ENCODE peak calls at places on chromosomes 2 and 18, in six cellular contexts. P, R, J, O, I and Y are unnamed samples.

GRCh38 chr2:15796543-15796942 is 143.8 kb upstream of the MYCN start:
- DNase-seq in I (no peak), R (no peak), P (no peak), O (no peak), J (no peak), Y (no peak)

GRCh38 chr2:70711191-70711590 is 56.8 kb downstream of the ADD2 start:
- DNase-seq in R (no peak), P (no peak), O (no peak), I (no peak), J (no peak), Y (no peak)

GRCh38 chr2:31980674-31981356 is 30.0 kb downstream of the MEMO1 start:
- DNase-seq in I (no peak), R (peak), J (no peak), P (no peak), O (no peak), Y (no peak)

GRCh38 chr2:233982421-233983121 is 65.4 kb downstream of the TRPM8 start:
- DNase-seq in I (no peak), R (no peak), O (no peak), P (peak), J (no peak), Y (no peak)

GRCh38 chr2:70123051-70123828 is 36.0 kb downstream of the PCBP1 start:
- DNase-seq in R (no peak), J (no peak), I (no peak), P (no peak), O (no peak), Y (no peak)

GRCh38 chr2:68404164-68404563 is 39.1 kb downstream of the PLEK start:
- DNase-seq in P (no peak), R (no peak), O (no peak), I (no peak), J (no peak), Y (no peak)

GRCh38 chr2:194545978-194546377 is 1111.0 kb upstream of the SLC39A10 start:
- DNase-seq in P (no peak), O (no peak), R (no peak), J (peak), I (no peak), Y (no peak)

GRCh38 chr2:74345272-74345943 is 2.2 kb upstream of the SLC4A5 start:
- DNase-seq in O (no peak), I (no peak), P (no peak), R (no peak), J (no peak), Y (no peak)

GRCh38 chr2:60550151-60550983 is 3.1 kb downstream of the BCL11A start:
- DNase-seq in J (peak), O (peak), R (no peak), P (peak), I (no peak), Y (no peak)

GRCh38 chr18:50812834-50813233 is 7.0 kb downstream of the MRO start:
- DNase-seq in O (no peak), J (no peak), P (no peak), R (no peak), I (no peak), Y (no peak)

GRCh38 chr2:210445116-210445707 is 31.3 kb downstream of the LANCL1 start:
- DNase-seq in I (no peak), J (peak), R (no peak), P (no peak), O (no peak), Y (no peak)

GRCh38 chr2:148982282-148982681 is 56.2 kb upstream of the LYPD6B start:
- DNase-seq in P (no peak), I (no peak), J (peak), R (no peak), O (no peak), Y (no peak)

GRCh38 chr2:101638817-101639605 is 58.5 kb upstream of the MAP4K4 start:
- DNase-seq in I (no peak), R (no peak), O (no peak), J (no peak), P (no peak), Y (no peak)

GRCh38 chr18:55452123-55452611 is 135.8 kb downstream of the TCF4 start:
- DNase-seq in P (no peak), O (no peak), J (peak), R (no peak), I (no peak), Y (no peak)

GRCh38 chr2:10283106-10284062 is 19.3 kb upstream of the HPCAL1 start:
- DNase-seq in P (peak), I (no peak), O (no peak), J (no peak), R (no peak), Y (no peak)

GRCh38 chr2:165305391-165306096 is 66.3 kb downstream of the SCN2A start:
- DNase-seq in O (no peak), I (no peak), R (no peak), J (no peak), P (no peak), Y (no peak)

GRCh38 chr2:174008720-174009119 is 43.5 kb upstream of the SP3 start:
- DNase-seq in P (no peak), J (no peak), I (no peak), O (no peak), R (no peak), Y (no peak)

GRCh38 chr18:9823805-9824473 is 61.8 kb upstream of the TXNDC2 start:
- DNase-seq in I (no peak), J (no peak), R (no peak), O (no peak), P (no peak), Y (no peak)

GRCh38 chr2:201707753-201708152 is 9.3 kb upstream of the MPP4 start:
- DNase-seq in J (no peak), O (no peak), I (no peak), P (no peak), R (no peak), Y (no peak)

GRCh38 chr18:63000839-63001238 is 285.5 kb downstream of the PHLPP1 start:
- DNase-seq in J (no peak), O (no peak), R (no peak), P (no peak), I (no peak), Y (no peak)

GRCh38 chr2:8234253-8234652 is 447.6 kb upstream of the ID2 start:
- DNase-seq in J (no peak), P (no peak), I (no peak), R (no peak), O (no peak), Y (no peak)

GRCh38 chr2:214989187-214989586 is 149.2 kb downstream of the ABCA12 start:
- DNase-seq in J (no peak), R (no peak), I (no peak), O (no peak), P (no peak), Y (no peak)

GRCh38 chr18:9627642-9628041 is 13.3 kb upstream of the PPP4R1 start:
- DNase-seq in J (no peak), I (no peak), R (no peak), P (no peak), O (no peak), Y (no peak)

GRCh38 chr2:239928457-239929350 is 96.4 kb downstream of the NDUFA10 start:
- DNase-seq in I (no peak), P (no peak), O (peak), R (no peak), J (no peak), Y (no peak)

GRCh38 chr2:120951701-120952100 is 216.0 kb downstream of the GLI2 start:
- DNase-seq in P (no peak), J (no peak), R (no peak), O (no peak), I (no peak), Y (no peak)

GRCh38 chr2:3959372-3959771 is 256.0 kb downstream of the DCDC2C start:
- DNase-seq in J (no peak), I (peak), R (peak), O (no peak), P (no peak), Y (no peak)

GRCh38 chr2:43110442-43110871 is 115.9 kb downstream of the ZFP36L2 start:
- DNase-seq in P (peak), I (no peak), J (no peak), O (no peak), R (no peak), Y (no peak)

GRCh38 chr18:9631814-9632496 is 17.6 kb upstream of the PPP4R1 start:
- DNase-seq in P (peak), R (no peak), J (no peak), O (no peak), I (no peak), Y (no peak)

GRCh38 chr18:7084080-7084765 is 33.4 kb downstream of the LAMA1 start:
- DNase-seq in I (no peak), J (no peak), O (no peak), R (no peak), P (no peak), Y (no peak)

GRCh38 chr2:146147448-146148012 is 1627.6 kb upstream of the ZEB2 start:
- DNase-seq in I (no peak), O (no peak), R (no peak), P (no peak), J (no peak), Y (no peak)